ENCODE peak calls at places on chromosomes 12 and 14, in nine cellular contexts. One of them, this sample, is unnamed.

GRCh38 chr12:104132351-104132956 is 5.6 kb downstream of the NFYB start:
- DNase-seq in colonic mucosa: no peak
- DNase-seq in mammary epithelial cell: no peak
- DNase-seq in choroid plexus epithelial cell: no peak
- DNase-seq in suprapubic skin: no peak
- DNase-seq in tibial nerve: no peak
- DNase-seq in ascending aorta: no peak
- DNase-seq in AG10803: no peak
- DNase-seq in thoracic aorta: no peak
- DNase-seq in this sample: no peak

GRCh38 chr12:70840966-70841365 is 79.6 kb downstream of the PTPRR start:
- DNase-seq in suprapubic skin: no peak
- DNase-seq in AG10803: peak
- DNase-seq in tibial nerve: no peak
- DNase-seq in colonic mucosa: no peak
- DNase-seq in ascending aorta: no peak
- DNase-seq in mammary epithelial cell: no peak
- DNase-seq in thoracic aorta: no peak
- DNase-seq in choroid plexus epithelial cell: no peak
- DNase-seq in this sample: peak

GRCh38 chr12:56221233-56221756 is 427 bp downstream of the RNF41 start:
- DNase-seq in choroid plexus epithelial cell: peak
- DNase-seq in colonic mucosa: peak
- DNase-seq in thoracic aorta: peak
- DNase-seq in ascending aorta: peak
- DNase-seq in mammary epithelial cell: peak
- DNase-seq in AG10803: peak
- DNase-seq in suprapubic skin: no peak
- DNase-seq in tibial nerve: peak
- DNase-seq in this sample: peak

GRCh38 chr12:102905229-102905628 is 11.8 kb downstream of the PAH start:
- DNase-seq in tibial nerve: no peak
- DNase-seq in ascending aorta: no peak
- DNase-seq in thoracic aorta: no peak
- DNase-seq in mammary epithelial cell: no peak
- DNase-seq in choroid plexus epithelial cell: no peak
- DNase-seq in AG10803: no peak
- DNase-seq in suprapubic skin: no peak
- DNase-seq in colonic mucosa: no peak
- DNase-seq in this sample: no peak

GRCh38 chr12:25083211-25083610 is 111.7 kb downstream of the DNAI7 start:
- DNase-seq in thoracic aorta: no peak
- DNase-seq in choroid plexus epithelial cell: peak
- DNase-seq in AG10803: no peak
- DNase-seq in suprapubic skin: no peak
- DNase-seq in mammary epithelial cell: no peak
- DNase-seq in tibial nerve: no peak
- DNase-seq in ascending aorta: no peak
- DNase-seq in colonic mucosa: no peak
- DNase-seq in this sample: peak

GRCh38 chr14:52987514-52987913 is 36.7 kb upstream of the FERMT2 start:
- DNase-seq in choroid plexus epithelial cell: peak
- DNase-seq in suprapubic skin: no peak
- DNase-seq in tibial nerve: no peak
- DNase-seq in colonic mucosa: no peak
- DNase-seq in AG10803: no peak
- DNase-seq in mammary epithelial cell: no peak
- DNase-seq in ascending aorta: no peak
- DNase-seq in thoracic aorta: no peak
- DNase-seq in this sample: peak

GRCh38 chr12:6952121-6952859 is 1.1 kb downstream of the PTPN6 start:
- DNase-seq in suprapubic skin: peak
- DNase-seq in tibial nerve: no peak
- DNase-seq in choroid plexus epithelial cell: no peak
- DNase-seq in mammary epithelial cell: no peak
- DNase-seq in colonic mucosa: no peak
- DNase-seq in thoracic aorta: no peak
- DNase-seq in ascending aorta: no peak
- DNase-seq in AG10803: no peak
- DNase-seq in this sample: no peak

GRCh38 chr14:96206461-96206860 is 1.8 kb downstream of the BDKRB2 start:
- DNase-seq in tibial nerve: no peak
- DNase-seq in choroid plexus epithelial cell: no peak
- DNase-seq in mammary epithelial cell: peak
- DNase-seq in AG10803: no peak
- DNase-seq in colonic mucosa: peak
- DNase-seq in suprapubic skin: no peak
- DNase-seq in ascending aorta: no peak
- DNase-seq in thoracic aorta: no peak
- DNase-seq in this sample: no peak

GRCh38 chr14:71586131-71586893 is 345.9 kb upstream of the RGS6 start:
- DNase-seq in ascending aorta: no peak
- DNase-seq in mammary epithelial cell: peak
- DNase-seq in choroid plexus epithelial cell: peak
- DNase-seq in thoracic aorta: no peak
- DNase-seq in colonic mucosa: no peak
- DNase-seq in suprapubic skin: no peak
- DNase-seq in AG10803: peak
- DNase-seq in tibial nerve: peak
- DNase-seq in this sample: peak

GRCh38 chr14:103408491-103409155 is 23.4 kb downstream of the MARK3 start:
- DNase-seq in suprapubic skin: no peak
- DNase-seq in colonic mucosa: no peak
- DNase-seq in thoracic aorta: no peak
- DNase-seq in tibial nerve: no peak
- DNase-seq in AG10803: no peak
- DNase-seq in choroid plexus epithelial cell: peak
- DNase-seq in mammary epithelial cell: no peak
- DNase-seq in ascending aorta: no peak
- DNase-seq in this sample: peak

GRCh38 chr12:56084958-56085543 is 5.1 kb downstream of the ERBB3 start:
- DNase-seq in suprapubic skin: no peak
- DNase-seq in mammary epithelial cell: no peak
- DNase-seq in thoracic aorta: no peak
- DNase-seq in tibial nerve: no peak
- DNase-seq in AG10803: no peak
- DNase-seq in ascending aorta: no peak
- DNase-seq in colonic mucosa: peak
- DNase-seq in choroid plexus epithelial cell: peak
- DNase-seq in this sample: peak

GRCh38 chr12:57047981-57048380 is 1.9 kb downstream of the MYO1A start:
- DNase-seq in tibial nerve: no peak
- DNase-seq in suprapubic skin: no peak
- DNase-seq in AG10803: peak
- DNase-seq in colonic mucosa: no peak
- DNase-seq in mammary epithelial cell: no peak
- DNase-seq in ascending aorta: no peak
- DNase-seq in thoracic aorta: no peak
- DNase-seq in choroid plexus epithelial cell: no peak
- DNase-seq in this sample: no peak

GRCh38 chr14:99037777-99038176 is 234.2 kb downstream of the BCL11B start:
- DNase-seq in colonic mucosa: no peak
- DNase-seq in choroid plexus epithelial cell: no peak
- DNase-seq in ascending aorta: peak
- DNase-seq in tibial nerve: no peak
- DNase-seq in thoracic aorta: no peak
- DNase-seq in suprapubic skin: no peak
- DNase-seq in mammary epithelial cell: no peak
- DNase-seq in AG10803: no peak
- DNase-seq in this sample: no peak

GRCh38 chr14:75141062-75141461 is 14.2 kb upstream of the NEK9 start:
- DNase-seq in colonic mucosa: no peak
- DNase-seq in choroid plexus epithelial cell: no peak
- DNase-seq in AG10803: no peak
- DNase-seq in suprapubic skin: no peak
- DNase-seq in mammary epithelial cell: no peak
- DNase-seq in thoracic aorta: no peak
- DNase-seq in tibial nerve: no peak
- DNase-seq in ascending aorta: no peak
- DNase-seq in this sample: no peak

GRCh38 chr14:68679746-68680467 is 113.0 kb downstream of the ZFP36L1 start:
- DNase-seq in choroid plexus epithelial cell: no peak
- DNase-seq in colonic mucosa: no peak
- DNase-seq in mammary epithelial cell: no peak
- DNase-seq in suprapubic skin: no peak
- DNase-seq in tibial nerve: no peak
- DNase-seq in ascending aorta: no peak
- DNase-seq in AG10803: peak
- DNase-seq in thoracic aorta: no peak
- DNase-seq in this sample: no peak
- TF ChIP-seq CTCF in choroid plexus epithelial cell: no peak
- TF ChIP-seq CTCF in colonic mucosa: no peak
- TF ChIP-seq CTCF in mammary epithelial cell: no peak
- TF ChIP-seq CTCF in suprapubic skin: no peak
- TF ChIP-seq CTCF in tibial nerve: no peak
- TF ChIP-seq CTCF in ascending aorta: no peak
- TF ChIP-seq CTCF in AG10803: no peak
- TF ChIP-seq CTCF in thoracic aorta: no peak
- TF ChIP-seq CTCF in this sample: no peak

DNA sequence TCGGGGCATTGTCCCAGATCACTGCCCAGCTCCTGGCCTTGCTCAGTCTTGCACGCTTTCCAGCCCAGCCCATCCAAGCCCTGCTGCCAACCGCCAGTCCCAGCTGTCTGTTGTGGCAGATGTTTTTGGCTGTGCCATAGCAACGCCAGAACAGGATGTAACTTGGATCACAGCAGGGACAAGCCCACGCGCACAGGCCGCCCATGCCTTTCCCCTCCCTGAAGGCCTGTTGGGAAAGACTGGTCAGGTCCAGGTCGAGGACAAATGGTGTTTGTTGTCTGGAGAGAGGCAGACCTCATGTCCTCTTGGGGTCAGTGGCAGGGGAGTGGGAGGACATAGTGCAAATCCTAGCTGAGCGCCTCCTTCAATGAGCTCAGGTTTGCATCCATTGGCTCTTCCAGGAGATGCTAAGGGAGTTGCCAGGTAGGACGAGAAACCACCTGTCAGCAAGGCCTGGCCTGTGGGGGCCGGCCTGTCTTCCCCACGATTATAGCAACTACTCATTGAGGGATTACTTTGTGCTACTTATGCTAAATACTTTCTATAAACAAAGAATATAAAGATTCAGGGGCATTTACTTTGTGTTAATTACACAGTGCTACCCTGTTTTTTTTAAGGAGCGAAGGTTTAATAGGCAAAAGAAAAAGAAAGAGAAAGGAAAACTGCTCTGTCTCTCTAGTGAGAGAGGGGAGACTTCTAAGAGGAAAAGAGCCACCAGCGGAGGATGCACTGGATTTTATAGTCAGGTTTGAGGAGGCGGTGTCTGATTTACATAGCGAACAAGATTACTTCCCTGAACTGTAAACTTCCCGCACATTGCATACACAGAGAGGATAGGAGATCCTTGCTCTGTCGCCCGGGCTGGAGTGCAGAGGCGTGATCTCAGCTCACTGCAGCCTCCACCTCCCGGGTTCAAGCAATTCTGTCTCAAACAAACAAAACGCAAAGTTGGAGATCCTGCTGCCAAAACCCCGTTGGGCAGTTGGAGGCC is 42.8 kb upstream of the CORO1C start:
- DNase-seq in AG10803: peak
- DNase-seq in mammary epithelial cell: peak
- DNase-seq in tibial nerve: peak
- DNase-seq in colonic mucosa: peak
- DNase-seq in thoracic aorta: peak
- DNase-seq in suprapubic skin: peak
- DNase-seq in ascending aorta: peak
- DNase-seq in choroid plexus epithelial cell: peak
- DNase-seq in this sample: peak
- H3K4me3 ChIP-seq in AG10803: no peak
- H3K4me3 ChIP-seq in mammary epithelial cell: no peak
- H3K4me3 ChIP-seq in tibial nerve: no peak
- H3K4me3 ChIP-seq in colonic mucosa: no peak
- H3K4me3 ChIP-seq in thoracic aorta: no peak
- H3K4me3 ChIP-seq in suprapubic skin: no peak
- H3K4me3 ChIP-seq in ascending aorta: no peak
- H3K4me3 ChIP-seq in choroid plexus epithelial cell: no peak
- H3K4me3 ChIP-seq in this sample: no peak

GRCh38 chr14:97707603-97708002 is 910.4 kb downstream of the VRK1 start:
- DNase-seq in tibial nerve: no peak
- DNase-seq in colonic mucosa: no peak
- DNase-seq in suprapubic skin: no peak
- DNase-seq in AG10803: no peak
- DNase-seq in ascending aorta: no peak
- DNase-seq in choroid plexus epithelial cell: no peak
- DNase-seq in thoracic aorta: no peak
- DNase-seq in mammary epithelial cell: no peak
- DNase-seq in this sample: no peak
- TF ChIP-seq CTCF in tibial nerve: no peak
- TF ChIP-seq CTCF in colonic mucosa: no peak
- TF ChIP-seq CTCF in suprapubic skin: no peak
- TF ChIP-seq CTCF in AG10803: no peak
- TF ChIP-seq CTCF in ascending aorta: no peak
- TF ChIP-seq CTCF in choroid plexus epithelial cell: no peak
- TF ChIP-seq CTCF in thoracic aorta: no peak
- TF ChIP-seq CTCF in mammary epithelial cell: no peak
- TF ChIP-seq CTCF in this sample: no peak

GRCh38 chr12:123513805-123514204 is 19.7 kb downstream of the RILPL1 start:
- DNase-seq in tibial nerve: no peak
- DNase-seq in ascending aorta: no peak
- DNase-seq in choroid plexus epithelial cell: no peak
- DNase-seq in colonic mucosa: no peak
- DNase-seq in mammary epithelial cell: no peak
- DNase-seq in thoracic aorta: no peak
- DNase-seq in AG10803: no peak
- DNase-seq in suprapubic skin: no peak
- DNase-seq in this sample: no peak

GRCh38 chr12:123516221-123516780 is 17.2 kb downstream of the RILPL1 start:
- DNase-seq in thoracic aorta: no peak
- DNase-seq in choroid plexus epithelial cell: peak
- DNase-seq in AG10803: no peak
- DNase-seq in ascending aorta: no peak
- DNase-seq in suprapubic skin: no peak
- DNase-seq in tibial nerve: no peak
- DNase-seq in mammary epithelial cell: no peak
- DNase-seq in colonic mucosa: no peak
- DNase-seq in this sample: no peak

DNA sequence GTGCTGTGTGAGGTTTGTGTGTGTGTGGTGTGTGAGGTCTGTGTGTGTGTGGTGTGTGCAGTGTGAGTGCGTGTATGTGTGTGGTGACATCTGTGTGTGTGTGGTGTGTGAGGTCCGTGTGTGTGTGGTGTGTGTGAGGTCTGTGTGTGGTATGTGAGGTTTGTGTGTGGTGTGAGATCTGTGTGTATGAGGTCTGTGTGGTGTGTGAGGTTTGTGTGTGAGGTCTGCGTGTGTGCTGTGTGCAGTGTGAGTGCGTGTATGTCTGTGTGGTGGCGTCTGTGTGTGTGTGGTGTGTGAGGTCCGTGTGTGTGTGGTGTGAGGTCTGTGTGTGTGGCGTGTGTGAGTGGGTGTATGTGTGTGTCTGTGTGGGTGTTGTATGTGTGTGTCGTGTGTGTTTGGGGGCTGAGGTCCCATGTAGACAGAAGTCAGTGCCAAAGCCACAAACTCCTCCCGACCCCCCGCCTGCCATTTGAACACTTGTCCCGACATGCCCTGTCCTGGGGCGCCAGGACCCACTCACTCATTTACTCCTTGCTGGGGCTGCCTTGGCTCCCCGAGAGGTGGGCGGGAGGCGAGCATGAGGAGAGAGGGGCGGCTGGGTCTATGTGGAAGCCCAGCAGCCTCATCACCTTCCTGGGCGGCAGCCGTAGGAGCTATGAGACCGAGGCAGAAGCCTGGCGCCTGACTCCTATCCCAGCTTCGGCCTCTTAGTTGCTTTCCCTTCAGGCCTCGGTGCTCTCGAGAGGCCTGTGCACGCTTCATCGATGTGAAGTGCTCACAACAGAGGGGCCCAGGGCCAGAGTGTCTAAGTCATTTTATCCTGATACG is 20.5 kb downstream of the RILPL1 start:
- DNase-seq in colonic mucosa: no peak
- DNase-seq in suprapubic skin: no peak
- DNase-seq in AG10803: no peak
- DNase-seq in choroid plexus epithelial cell: no peak
- DNase-seq in thoracic aorta: no peak
- DNase-seq in mammary epithelial cell: no peak
- DNase-seq in tibial nerve: no peak
- DNase-seq in ascending aorta: no peak
- DNase-seq in this sample: no peak
- H3K4me3 ChIP-seq in colonic mucosa: no peak
- H3K4me3 ChIP-seq in suprapubic skin: no peak
- H3K4me3 ChIP-seq in AG10803: no peak
- H3K4me3 ChIP-seq in choroid plexus epithelial cell: no peak
- H3K4me3 ChIP-seq in thoracic aorta: no peak
- H3K4me3 ChIP-seq in mammary epithelial cell: no peak
- H3K4me3 ChIP-seq in tibial nerve: no peak
- H3K4me3 ChIP-seq in ascending aorta: no peak
- H3K4me3 ChIP-seq in this sample: no peak